ENCODE peak calls at places on chromosomes 4 and X, in eight cellular contexts. One of them, this sample, is unnamed.

GRCh38 chr4:181308476-181309170 is 934.6 kb upstream of the TENM3 start:
- DNase-seq in iPS DF 6.9: no peak
- DNase-seq in HCT116: no peak
- DNase-seq in heart left ventricle: no peak
- DNase-seq in right lobe of liver: no peak
- DNase-seq in lung: no peak
- DNase-seq in heart right ventricle: no peak
- DNase-seq in fibroblast of lung: no peak
- DNase-seq in this sample: no peak

GRCh38 chr4:2066011-2066551 is 7.0 kb downstream of the NAT8L start:
- DNase-seq in iPS DF 6.9: no peak
- DNase-seq in HCT116: no peak
- DNase-seq in heart left ventricle: no peak
- DNase-seq in right lobe of liver: no peak
- DNase-seq in lung: no peak
- DNase-seq in heart right ventricle: no peak
- DNase-seq in fibroblast of lung: no peak
- DNase-seq in this sample: peak; percentile 22

GRCh38 chr4:47434931-47435330 is 28.6 kb downstream of the COMMD8 start:
- DNase-seq in iPS DF 6.9: no peak
- DNase-seq in HCT116: no peak
- DNase-seq in heart left ventricle: no peak
- DNase-seq in right lobe of liver: no peak
- DNase-seq in lung: no peak
- DNase-seq in heart right ventricle: no peak
- DNase-seq in fibroblast of lung: no peak
- DNase-seq in this sample: no peak

GRCh38 chr4:176259330-176260090 is 9.5 kb downstream of the ASB5 start:
- DNase-seq in iPS DF 6.9: no peak
- DNase-seq in HCT116: no peak
- DNase-seq in heart left ventricle: no peak
- DNase-seq in right lobe of liver: no peak
- DNase-seq in lung: no peak
- DNase-seq in heart right ventricle: no peak
- DNase-seq in fibroblast of lung: peak; percentile 73
- DNase-seq in this sample: no peak

GRCh38 chr4:25580633-25581467 is 74.8 kb upstream of the SLC34A2 start:
- DNase-seq in iPS DF 6.9: no peak
- DNase-seq in HCT116: no peak
- DNase-seq in heart left ventricle: no peak
- DNase-seq in right lobe of liver: peak; percentile 42
- DNase-seq in lung: no peak
- DNase-seq in heart right ventricle: no peak
- DNase-seq in fibroblast of lung: no peak
- DNase-seq in this sample: no peak

GRCh38 chr4:153222790-153223417 is 18.7 kb downstream of the TRIM2 start:
- DNase-seq in iPS DF 6.9: no peak
- DNase-seq in HCT116: no peak
- DNase-seq in heart left ventricle: peak; percentile 60
- DNase-seq in right lobe of liver: peak; percentile 89
- DNase-seq in lung: peak; percentile 38
- DNase-seq in heart right ventricle: peak; percentile 71
- DNase-seq in fibroblast of lung: peak; percentile 53
- DNase-seq in this sample: peak; percentile 74

GRCh38 chr4:52877694-52878093 is 15.6 kb downstream of the RASL11B start:
- DNase-seq in iPS DF 6.9: no peak
- DNase-seq in HCT116: no peak
- DNase-seq in heart left ventricle: no peak
- DNase-seq in right lobe of liver: no peak
- DNase-seq in lung: no peak
- DNase-seq in heart right ventricle: no peak
- DNase-seq in fibroblast of lung: no peak
- DNase-seq in this sample: no peak

GRCh38 chr4:67151376-67152343 is 393.6 kb downstream of the CENPC start:
- DNase-seq in iPS DF 6.9: no peak
- DNase-seq in HCT116: no peak
- DNase-seq in heart left ventricle: peak; percentile 20
- DNase-seq in right lobe of liver: peak; percentile 36
- DNase-seq in lung: no peak
- DNase-seq in heart right ventricle: no peak
- DNase-seq in fibroblast of lung: no peak
- DNase-seq in this sample: no peak

GRCh38 chrX:42131856-42132255 is 208.5 kb upstream of the CASK start:
- DNase-seq in iPS DF 6.9: no peak
- DNase-seq in HCT116: no peak
- DNase-seq in heart left ventricle: no peak
- DNase-seq in right lobe of liver: no peak
- DNase-seq in lung: no peak
- DNase-seq in heart right ventricle: no peak
- DNase-seq in fibroblast of lung: peak; percentile 45
- DNase-seq in this sample: no peak

GRCh38 chrX:153793291-153793690 is 884 bp downstream of the IDH3G start:
- DNase-seq in iPS DF 6.9: no peak
- DNase-seq in HCT116: no peak
- DNase-seq in heart left ventricle: no peak
- DNase-seq in right lobe of liver: no peak
- DNase-seq in lung: no peak
- DNase-seq in heart right ventricle: no peak
- DNase-seq in fibroblast of lung: no peak
- DNase-seq in this sample: peak; percentile 37

GRCh38 chr4:182448281-182449151 is 205.3 kb downstream of the TENM3 start:
- DNase-seq in iPS DF 6.9: peak; percentile 84
- DNase-seq in HCT116: peak; percentile 59
- DNase-seq in heart left ventricle: peak; percentile 92
- DNase-seq in right lobe of liver: peak; percentile 95
- DNase-seq in lung: peak; percentile 78
- DNase-seq in heart right ventricle: peak; percentile 88
- DNase-seq in fibroblast of lung: peak; percentile 92
- DNase-seq in this sample: peak; percentile 75

GRCh38 chr4:80295841-80296240 is 29.4 kb downstream of the FGF5 start:
- DNase-seq in iPS DF 6.9: no peak
- DNase-seq in HCT116: no peak
- DNase-seq in heart left ventricle: no peak
- DNase-seq in right lobe of liver: no peak
- DNase-seq in lung: no peak
- DNase-seq in heart right ventricle: no peak
- DNase-seq in fibroblast of lung: no peak
- DNase-seq in this sample: no peak

DNA sequence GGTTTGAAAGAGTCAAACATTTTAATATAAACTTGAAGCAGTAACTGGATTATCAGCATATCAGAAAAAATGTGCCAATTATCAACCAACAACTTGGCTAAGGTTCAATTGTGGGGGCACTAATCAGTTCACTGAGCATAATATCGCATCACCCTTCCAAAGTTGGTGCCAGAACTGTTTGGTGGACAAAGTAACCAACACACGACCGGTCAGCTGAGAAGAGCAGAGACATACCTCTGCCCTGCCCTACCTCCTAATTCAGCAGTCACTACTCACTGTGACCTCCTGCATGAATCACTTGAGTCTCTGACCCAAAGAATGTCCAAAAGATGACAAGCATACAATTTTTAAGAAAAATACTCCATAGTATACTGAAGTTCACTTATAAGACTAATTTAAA is 53.2 kb downstream of the TSPAN5 start:
- DNase-seq in iPS DF 6.9: no peak
- DNase-seq in HCT116: no peak
- DNase-seq in heart left ventricle: no peak
- DNase-seq in right lobe of liver: no peak
- DNase-seq in lung: no peak
- DNase-seq in heart right ventricle: no peak
- DNase-seq in fibroblast of lung: no peak
- DNase-seq in this sample: no peak
- H3K4me1 ChIP-seq in iPS DF 6.9: peaks cover 9% of the 10 kb centered on the region
- H3K4me1 ChIP-seq in HCT116: peaks cover 14% of the 10 kb centered on the region
- H3K4me1 ChIP-seq in heart left ventricle: no peaks in the 10 kb centered on the region
- H3K4me1 ChIP-seq in right lobe of liver: no peaks in the 10 kb centered on the region
- H3K4me1 ChIP-seq in lung: no peaks in the 10 kb centered on the region
- H3K4me1 ChIP-seq in heart right ventricle: no peaks in the 10 kb centered on the region
- H3K4me1 ChIP-seq in fibroblast of lung: peaks cover 5% of the 10 kb centered on the region
- H3K4me1 ChIP-seq in this sample: no peaks in the 10 kb centered on the region

GRCh38 chr4:173214661-173215060 is 46.0 kb downstream of the GALNT7 start:
- DNase-seq in iPS DF 6.9: no peak
- DNase-seq in HCT116: no peak
- DNase-seq in heart left ventricle: no peak
- DNase-seq in right lobe of liver: no peak
- DNase-seq in lung: no peak
- DNase-seq in heart right ventricle: no peak
- DNase-seq in fibroblast of lung: peak; percentile 76
- DNase-seq in this sample: no peak
- H3K4me1 ChIP-seq in iPS DF 6.9: peaks cover 1% of the 10 kb centered on the region
- H3K4me1 ChIP-seq in HCT116: peaks cover 93% of the 10 kb centered on the region
- H3K4me1 ChIP-seq in heart left ventricle: no peaks in the 10 kb centered on the region
- H3K4me1 ChIP-seq in right lobe of liver: no peaks in the 10 kb centered on the region
- H3K4me1 ChIP-seq in lung: peaks cover 8% of the 10 kb centered on the region
- H3K4me1 ChIP-seq in heart right ventricle: peaks cover 27% of the 10 kb centered on the region
- H3K4me1 ChIP-seq in fibroblast of lung: peaks cover 3% of the 10 kb centered on the region
- H3K4me1 ChIP-seq in this sample: no peaks in the 10 kb centered on the region

DNA sequence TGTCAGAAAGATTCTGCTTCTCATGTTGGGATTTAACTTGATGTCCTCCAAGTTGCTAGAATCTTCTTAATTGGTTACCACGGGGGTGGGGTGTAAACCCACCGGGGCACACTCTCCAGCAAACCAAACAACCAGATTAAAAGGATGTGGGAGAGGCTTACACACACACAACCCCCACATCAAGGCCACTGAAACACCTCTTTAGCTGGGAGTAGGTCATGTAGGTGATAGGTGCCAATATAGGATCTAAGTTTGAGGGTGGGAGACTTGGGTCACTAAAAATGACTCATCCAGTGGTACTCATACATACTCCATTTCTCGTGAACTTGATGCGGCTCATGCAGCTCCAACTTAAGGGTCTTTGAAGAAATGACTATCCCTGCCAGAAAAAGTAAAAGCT is 20.6 kb upstream of the CD40LG start:
- DNase-seq in iPS DF 6.9: no peak
- DNase-seq in HCT116: no peak
- DNase-seq in heart left ventricle: no peak
- DNase-seq in right lobe of liver: no peak
- DNase-seq in lung: no peak
- DNase-seq in heart right ventricle: no peak
- DNase-seq in fibroblast of lung: no peak
- DNase-seq in this sample: no peak
- H3K4me1 ChIP-seq in iPS DF 6.9: no peaks in the 10 kb centered on the region
- H3K4me1 ChIP-seq in HCT116: no peaks in the 10 kb centered on the region
- H3K4me1 ChIP-seq in heart left ventricle: no peaks in the 10 kb centered on the region
- H3K4me1 ChIP-seq in right lobe of liver: no peaks in the 10 kb centered on the region
- H3K4me1 ChIP-seq in lung: no peaks in the 10 kb centered on the region
- H3K4me1 ChIP-seq in heart right ventricle: no peaks in the 10 kb centered on the region
- H3K4me1 ChIP-seq in fibroblast of lung: no peaks in the 10 kb centered on the region
- H3K4me1 ChIP-seq in this sample: no peaks in the 10 kb centered on the region

GRCh38 chrX:21952624-21953023 is 12.1 kb downstream of the SMS start:
- DNase-seq in iPS DF 6.9: no peak
- DNase-seq in HCT116: no peak
- DNase-seq in heart left ventricle: no peak
- DNase-seq in right lobe of liver: no peak
- DNase-seq in lung: no peak
- DNase-seq in heart right ventricle: no peak
- DNase-seq in fibroblast of lung: no peak
- DNase-seq in this sample: no peak

GRCh38 chrX:21948897-21949578 is 8.5 kb downstream of the SMS start:
- DNase-seq in iPS DF 6.9: no peak
- DNase-seq in HCT116: no peak
- DNase-seq in heart left ventricle: no peak
- DNase-seq in right lobe of liver: no peak
- DNase-seq in lung: no peak
- DNase-seq in heart right ventricle: no peak
- DNase-seq in fibroblast of lung: no peak
- DNase-seq in this sample: no peak

GRCh38 chrX:21946925-21947641 is 6.6 kb downstream of the SMS start:
- DNase-seq in iPS DF 6.9: no peak
- DNase-seq in HCT116: no peak
- DNase-seq in heart left ventricle: no peak
- DNase-seq in right lobe of liver: no peak
- DNase-seq in lung: no peak
- DNase-seq in heart right ventricle: no peak
- DNase-seq in fibroblast of lung: no peak
- DNase-seq in this sample: no peak

GRCh38 chrX:21947671-21948070 is 7.2 kb downstream of the SMS start:
- DNase-seq in iPS DF 6.9: no peak
- DNase-seq in HCT116: no peak
- DNase-seq in heart left ventricle: no peak
- DNase-seq in right lobe of liver: no peak
- DNase-seq in lung: no peak
- DNase-seq in heart right ventricle: no peak
- DNase-seq in fibroblast of lung: no peak
- DNase-seq in this sample: no peak

GRCh38 chrX:21949689-21950088 is 9.2 kb downstream of the SMS start:
- DNase-seq in iPS DF 6.9: no peak
- DNase-seq in HCT116: no peak
- DNase-seq in heart left ventricle: no peak
- DNase-seq in right lobe of liver: no peak
- DNase-seq in lung: no peak
- DNase-seq in heart right ventricle: no peak
- DNase-seq in fibroblast of lung: no peak
- DNase-seq in this sample: no peak
- H3K4me1 ChIP-seq in iPS DF 6.9: peaks cover 3% of the 10 kb centered on the region
- H3K4me1 ChIP-seq in HCT116: peaks cover 13% of the 10 kb centered on the region
- H3K4me1 ChIP-seq in heart left ventricle: no peaks in the 10 kb centered on the region
- H3K4me1 ChIP-seq in right lobe of liver: no peaks in the 10 kb centered on the region
- H3K4me1 ChIP-seq in lung: peaks cover 15% of the 10 kb centered on the region
- H3K4me1 ChIP-seq in heart right ventricle: peaks cover 17% of the 10 kb centered on the region
- H3K4me1 ChIP-seq in fibroblast of lung: peaks cover 10% of the 10 kb centered on the region
- H3K4me1 ChIP-seq in this sample: no peaks in the 10 kb centered on the region